ENCODE peak calls at places on chromosomes 7 and 10, in six cellular contexts. Y is NCI-H1436; D is NCI-H1417 treated with DMSO at 0.1 percent for 48 hours; L is NK-92 treated with Interleukin-12 subunit alpha and Interleukin-12 subunit beta, amount 100 ng/mL, for 24 hours; X is hypothalamus; K is pancreas. Z is an unnamed sample.

GRCh38 chr7:103941978-103942377 is 47.5 kb downstream of the RELN start:
- DNase-seq in Y (no peak), D (no peak), L (no peak), X (no peak), K (no peak), Z (no peak)

GRCh38 chr7:93719546-93719945 is 145.0 kb upstream of the CALCR start:
- DNase-seq in Y (no peak), D (no peak), L (no peak), X (no peak), K (no peak), Z (no peak)

GRCh38 chr10:82813856-82814255 is 938.9 kb downstream of the NRG3 start:
- DNase-seq in Y (no peak), D (no peak), L (no peak), X (no peak), K (peak; percentile 35), Z (no peak)

GRCh38 chr7:32518534-32519140 is 23.3 kb downstream of the AVL9 start:
- DNase-seq in Y (no peak), D (no peak), L (no peak), X (no peak), K (no peak), Z (no peak)

GRCh38 chr10:97037365-97038361 is 148.1 kb downstream of the SLIT1 start:
- DNase-seq in Y (peak; percentile 75), D (peak; percentile 38), L (peak; percentile 40), X (peak; percentile 66), K (peak; percentile 85), Z (peak; percentile 37)

GRCh38 chr10:70649526-70649925 is 22.8 kb upstream of the ADAMTS14 start:
- DNase-seq in Y (no peak), D (no peak), L (peak; percentile 34), X (no peak), K (no peak), Z (no peak)

GRCh38 chr7:6181136-6181535 is 91.3 kb downstream of the CYTH3 start:
- DNase-seq in Y (no peak), D (no peak), L (no peak), X (no peak), K (no peak), Z (no peak)

GRCh38 chr7:27689045-27689877 is 26.6 kb upstream of the HIBADH start:
- DNase-seq in Y (peak; percentile 7), D (no peak), L (no peak), X (peak; percentile 2), K (no peak), Z (peak; percentile 24)

GRCh38 chr10:126770809-126771208 is 100.3 kb upstream of the C10orf90 start:
- DNase-seq in Y (no peak), D (no peak), L (no peak), X (no peak), K (no peak), Z (no peak)

GRCh38 chr7:137903382-137904169 is 56.8 kb upstream of the DGKI start:
- DNase-seq in Y (peak; percentile 67), D (peak; percentile 38), L (peak; percentile 28), X (peak; percentile 68), K (no peak), Z (peak; percentile 71)

GRCh38 chr10:30857803-30858202 is 173.9 kb downstream of the ZNF438 start:
- DNase-seq in Y (no peak), D (no peak), L (no peak), X (peak; percentile 3), K (no peak), Z (no peak)

GRCh38 chr10:63103971-63104409 is 29.1 kb upstream of the NRBF2 start:
- DNase-seq in Y (no peak), D (no peak), L (no peak), X (no peak), K (no peak), Z (no peak)

GRCh38 chr7:42945821-42946615 is 13.8 kb downstream of the MRPL32 start:
- DNase-seq in Y (no peak), D (no peak), L (no peak), X (peak; percentile 1), K (no peak), Z (no peak)

GRCh38 chr7:4273566-4274230 is 408.4 kb upstream of the FOXK1 start:
- DNase-seq in Y (no peak), D (no peak), L (no peak), X (no peak), K (no peak), Z (no peak)

GRCh38 chr10:58932821-58933314 is 243.6 kb upstream of the PHYHIPL start:
- DNase-seq in Y (no peak), D (no peak), L (no peak), X (no peak), K (no peak), Z (no peak)